ENCODE peak calls at places on chromosomes 7 and 10, in seven cellular contexts. One of them, this sample, is unnamed.

GRCh38 chr7:133510326-133511055 is 257.6 kb downstream of the EXOC4 start:
- DNase-seq in NT2/D1: no peak
- DNase-seq in trophoblast cell: no peak
- DNase-seq in right lobe of liver: no peak
- DNase-seq in pancreas: no peak
- DNase-seq in CD4-positive, alpha-beta memory T cell: no peak
- DNase-seq in prostate gland: no peak
- DNase-seq in this sample: no peak

GRCh38 chr7:24826662-24827020 is 69.4 kb upstream of the GSDME start:
- DNase-seq in NT2/D1: no peak
- DNase-seq in trophoblast cell: no peak
- DNase-seq in right lobe of liver: no peak
- DNase-seq in prostate gland: no peak
- DNase-seq in CD4-positive, alpha-beta memory T cell: peak; percentile 38
- DNase-seq in pancreas: no peak
- DNase-seq in this sample: peak; percentile 52

GRCh38 chr7:152752513-152752912 is 7.0 kb upstream of the ACTR3B start:
- DNase-seq in CD4-positive, alpha-beta memory T cell: no peak
- DNase-seq in prostate gland: no peak
- DNase-seq in trophoblast cell: no peak
- DNase-seq in right lobe of liver: no peak
- DNase-seq in pancreas: no peak
- DNase-seq in NT2/D1: no peak
- DNase-seq in this sample: no peak

GRCh38 chr10:86109421-86109820 is 257.2 kb downstream of the GRID1 start:
- DNase-seq in prostate gland: no peak
- DNase-seq in NT2/D1: no peak
- DNase-seq in trophoblast cell: no peak
- DNase-seq in right lobe of liver: no peak
- DNase-seq in pancreas: no peak
- DNase-seq in CD4-positive, alpha-beta memory T cell: no peak
- DNase-seq in this sample: no peak

GRCh38 chr10:27815261-27815660 is 69.6 kb upstream of the MKX start:
- DNase-seq in right lobe of liver: no peak
- DNase-seq in CD4-positive, alpha-beta memory T cell: no peak
- DNase-seq in prostate gland: no peak
- DNase-seq in pancreas: no peak
- DNase-seq in trophoblast cell: peak; percentile 21
- DNase-seq in NT2/D1: peak; percentile 5
- DNase-seq in this sample: no peak

GRCh38 chr7:22657479-22657878 is 69.5 kb upstream of the IL6 start:
- DNase-seq in NT2/D1: no peak
- DNase-seq in trophoblast cell: no peak
- DNase-seq in right lobe of liver: no peak
- DNase-seq in prostate gland: no peak
- DNase-seq in pancreas: no peak
- DNase-seq in CD4-positive, alpha-beta memory T cell: no peak
- DNase-seq in this sample: no peak

GRCh38 chr7:127833641-127834040 is 181.6 kb downstream of the SND1 start:
- DNase-seq in right lobe of liver: no peak
- DNase-seq in pancreas: no peak
- DNase-seq in trophoblast cell: no peak
- DNase-seq in CD4-positive, alpha-beta memory T cell: no peak
- DNase-seq in prostate gland: no peak
- DNase-seq in NT2/D1: no peak
- DNase-seq in this sample: no peak

GRCh38 chr10:103534621-103535498 is 41.4 kb downstream of the NEURL1 start:
- DNase-seq in prostate gland: no peak
- DNase-seq in NT2/D1: no peak
- DNase-seq in trophoblast cell: no peak
- DNase-seq in right lobe of liver: no peak
- DNase-seq in CD4-positive, alpha-beta memory T cell: no peak
- DNase-seq in pancreas: no peak
- DNase-seq in this sample: no peak

GRCh38 chr10:104329754-104330153 is 8.5 kb downstream of the ITPRIP start:
- DNase-seq in trophoblast cell: no peak
- DNase-seq in prostate gland: no peak
- DNase-seq in NT2/D1: no peak
- DNase-seq in pancreas: no peak
- DNase-seq in right lobe of liver: no peak
- DNase-seq in CD4-positive, alpha-beta memory T cell: no peak
- DNase-seq in this sample: no peak

GRCh38 chr7:11193131-11193867 is 219.6 kb downstream of the PHF14 start:
- DNase-seq in NT2/D1: peak; percentile 74
- DNase-seq in CD4-positive, alpha-beta memory T cell: no peak
- DNase-seq in pancreas: peak; percentile 9
- DNase-seq in right lobe of liver: peak; percentile 63
- DNase-seq in trophoblast cell: no peak
- DNase-seq in prostate gland: peak; percentile 27
- DNase-seq in this sample: no peak

GRCh38 chr7:126803060-126803665 is 449.6 kb downstream of the GRM8 start:
- DNase-seq in NT2/D1: peak; percentile 81
- DNase-seq in CD4-positive, alpha-beta memory T cell: peak; percentile 20
- DNase-seq in prostate gland: peak; percentile 50
- DNase-seq in trophoblast cell: peak; percentile 68
- DNase-seq in pancreas: peak; percentile 35
- DNase-seq in right lobe of liver: no peak
- DNase-seq in this sample: peak; percentile 1

GRCh38 chr10:69045441-69046300 is 42.2 kb upstream of the SRGN start:
- DNase-seq in trophoblast cell: no peak
- DNase-seq in NT2/D1: no peak
- DNase-seq in CD4-positive, alpha-beta memory T cell: peak; percentile 54
- DNase-seq in prostate gland: no peak
- DNase-seq in right lobe of liver: no peak
- DNase-seq in pancreas: no peak
- DNase-seq in this sample: no peak

GRCh38 chr7:105673367-105674188 is 92.3 kb upstream of the EFCAB10 start:
- DNase-seq in pancreas: peak; percentile 71
- DNase-seq in trophoblast cell: no peak
- DNase-seq in NT2/D1: no peak
- DNase-seq in prostate gland: peak; percentile 79
- DNase-seq in CD4-positive, alpha-beta memory T cell: no peak
- DNase-seq in right lobe of liver: peak; percentile 89
- DNase-seq in this sample: no peak

GRCh38 chr10:33233191-33233590 is 101.3 kb downstream of the NRP1 start:
- DNase-seq in trophoblast cell: no peak
- DNase-seq in NT2/D1: no peak
- DNase-seq in pancreas: no peak
- DNase-seq in CD4-positive, alpha-beta memory T cell: no peak
- DNase-seq in right lobe of liver: no peak
- DNase-seq in prostate gland: no peak
- DNase-seq in this sample: no peak

GRCh38 chr10:133238066-133238804 is 580 bp downstream of the VENTX start:
- DNase-seq in CD4-positive, alpha-beta memory T cell: no peak
- DNase-seq in pancreas: no peak
- DNase-seq in NT2/D1: no peak
- DNase-seq in right lobe of liver: no peak
- DNase-seq in trophoblast cell: no peak
- DNase-seq in prostate gland: no peak
- DNase-seq in this sample: no peak

GRCh38 chr7:48255046-48255445 is 83.8 kb downstream of the ABCA13 start:
- DNase-seq in CD4-positive, alpha-beta memory T cell: no peak
- DNase-seq in pancreas: no peak
- DNase-seq in trophoblast cell: no peak
- DNase-seq in NT2/D1: no peak
- DNase-seq in right lobe of liver: no peak
- DNase-seq in prostate gland: no peak
- DNase-seq in this sample: no peak

GRCh38 chr10:100805543-100806355 is 60.4 kb downstream of the PAX2 start:
- DNase-seq in right lobe of liver: no peak
- DNase-seq in pancreas: no peak
- DNase-seq in prostate gland: no peak
- DNase-seq in trophoblast cell: no peak
- DNase-seq in NT2/D1: no peak
- DNase-seq in CD4-positive, alpha-beta memory T cell: no peak
- DNase-seq in this sample: no peak
- H3K27me3 ChIP-seq in right lobe of liver: no peaks in the 10 kb centered on the region
- H3K27me3 ChIP-seq in pancreas: no peaks in the 10 kb centered on the region
- H3K27me3 ChIP-seq in prostate gland: peaks cover 8% of the 10 kb centered on the region
- H3K27me3 ChIP-seq in trophoblast cell: no peaks in the 10 kb centered on the region
- H3K27me3 ChIP-seq in NT2/D1: peaks cover 6% of the 10 kb centered on the region
- H3K27me3 ChIP-seq in CD4-positive, alpha-beta memory T cell: peaks cover 5% of the 10 kb centered on the region
- H3K27me3 ChIP-seq in this sample: no peaks in the 10 kb centered on the region

GRCh38 chr7:1483536-1484505 is 20.4 kb downstream of the INTS1 start:
- DNase-seq in CD4-positive, alpha-beta memory T cell: no peak
- DNase-seq in pancreas: no peak
- DNase-seq in trophoblast cell: no peak
- DNase-seq in prostate gland: no peak
- DNase-seq in NT2/D1: no peak
- DNase-seq in right lobe of liver: no peak
- DNase-seq in this sample: no peak

GRCh38 chr7:1485156-1485555 is 19.0 kb downstream of the INTS1 start:
- DNase-seq in CD4-positive, alpha-beta memory T cell: no peak
- DNase-seq in prostate gland: no peak
- DNase-seq in NT2/D1: no peak
- DNase-seq in trophoblast cell: no peak
- DNase-seq in pancreas: no peak
- DNase-seq in right lobe of liver: no peak
- DNase-seq in this sample: no peak

GRCh38 chr7:1486571-1486970 is 17.6 kb downstream of the INTS1 start:
- DNase-seq in trophoblast cell: no peak
- DNase-seq in pancreas: no peak
- DNase-seq in NT2/D1: no peak
- DNase-seq in prostate gland: no peak
- DNase-seq in right lobe of liver: no peak
- DNase-seq in CD4-positive, alpha-beta memory T cell: no peak
- DNase-seq in this sample: no peak

GRCh38 chr7:1483079-1483478 is 21.1 kb downstream of the INTS1 start:
- DNase-seq in CD4-positive, alpha-beta memory T cell: no peak
- DNase-seq in right lobe of liver: no peak
- DNase-seq in NT2/D1: no peak
- DNase-seq in prostate gland: no peak
- DNase-seq in pancreas: no peak
- DNase-seq in trophoblast cell: no peak
- DNase-seq in this sample: no peak

DNA sequence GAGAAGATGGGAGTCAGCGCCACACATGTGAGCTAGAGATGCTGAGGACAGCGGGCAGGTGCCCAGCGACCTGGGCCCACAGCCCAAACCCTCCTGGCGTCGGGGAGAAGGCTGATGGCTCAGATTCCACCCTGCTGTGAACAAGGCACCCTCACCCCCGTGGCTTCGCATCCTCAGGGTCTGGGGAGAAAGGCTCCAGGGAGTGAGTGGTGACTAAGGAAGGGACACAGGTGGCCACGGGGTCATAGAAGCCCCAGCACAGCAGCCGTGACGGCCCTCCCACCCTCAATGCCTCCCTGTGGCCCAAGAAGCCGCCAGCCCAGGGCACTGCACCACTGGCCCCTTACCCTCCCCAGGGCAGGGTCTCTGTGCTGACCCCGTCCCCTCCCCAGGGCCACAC is 19.6 kb downstream of the INTS1 start:
- DNase-seq in pancreas: no peak
- DNase-seq in CD4-positive, alpha-beta memory T cell: no peak
- DNase-seq in right lobe of liver: no peak
- DNase-seq in trophoblast cell: no peak
- DNase-seq in NT2/D1: no peak
- DNase-seq in prostate gland: no peak
- DNase-seq in this sample: no peak
- H3K4me3 ChIP-seq in pancreas: no peak overlapping the region
- H3K4me3 ChIP-seq in CD4-positive, alpha-beta memory T cell: no peak overlapping the region
- H3K4me3 ChIP-seq in right lobe of liver: no peak overlapping the region
- H3K4me3 ChIP-seq in trophoblast cell: no peak overlapping the region
- H3K4me3 ChIP-seq in NT2/D1: no peak overlapping the region
- H3K4me3 ChIP-seq in prostate gland: no peak overlapping the region
- H3K4me3 ChIP-seq in this sample: no peak overlapping the region

DNA sequence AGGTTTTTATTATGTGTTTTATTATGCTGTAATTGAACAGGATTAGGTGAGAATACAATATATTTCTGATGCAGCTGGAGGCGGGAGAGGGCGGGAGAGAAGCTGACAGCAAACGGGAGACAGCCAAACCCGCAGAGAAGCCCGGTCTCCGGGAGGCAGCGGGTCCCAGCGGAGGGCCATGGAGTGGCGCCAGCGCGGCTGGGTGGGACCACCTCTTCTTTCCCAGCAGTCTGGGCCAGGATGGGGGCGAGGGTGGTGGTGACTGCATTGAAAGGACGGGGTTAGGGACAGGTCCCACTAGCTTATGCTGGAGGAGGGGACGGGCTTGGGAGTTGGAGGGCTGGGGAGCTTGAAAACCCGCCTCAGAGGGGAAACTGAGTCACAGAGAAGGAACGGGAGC is 14.5 kb upstream of the KAZALD1 start:
- DNase-seq in CD4-positive, alpha-beta memory T cell: no peak
- DNase-seq in right lobe of liver: no peak
- DNase-seq in trophoblast cell: no peak
- DNase-seq in NT2/D1: no peak
- DNase-seq in prostate gland: no peak
- DNase-seq in pancreas: no peak
- DNase-seq in this sample: no peak
- H3K27me3 ChIP-seq in CD4-positive, alpha-beta memory T cell: peaks cover 33% of the 10 kb centered on the region
- H3K27me3 ChIP-seq in right lobe of liver: no peaks in the 10 kb centered on the region
- H3K27me3 ChIP-seq in trophoblast cell: peaks cover 43% of the 10 kb centered on the region
- H3K27me3 ChIP-seq in NT2/D1: peaks cover 5% of the 10 kb centered on the region
- H3K27me3 ChIP-seq in prostate gland: no peaks in the 10 kb centered on the region
- H3K27me3 ChIP-seq in pancreas: no peaks in the 10 kb centered on the region
- H3K27me3 ChIP-seq in this sample: peaks cover 17% of the 10 kb centered on the region

GRCh38 chr10:70201105-70201504 is 30.8 kb upstream of the SAR1A start:
- DNase-seq in prostate gland: no peak
- DNase-seq in CD4-positive, alpha-beta memory T cell: no peak
- DNase-seq in trophoblast cell: no peak
- DNase-seq in pancreas: no peak
- DNase-seq in NT2/D1: no peak
- DNase-seq in right lobe of liver: no peak
- DNase-seq in this sample: no peak

GRCh38 chr10:70197235-70197952 is 27.1 kb upstream of the SAR1A start:
- DNase-seq in prostate gland: no peak
- DNase-seq in right lobe of liver: no peak
- DNase-seq in pancreas: no peak
- DNase-seq in NT2/D1: no peak
- DNase-seq in trophoblast cell: no peak
- DNase-seq in CD4-positive, alpha-beta memory T cell: peak; percentile 2
- DNase-seq in this sample: no peak

GRCh38 chr10:70193391-70193844 is 23.1 kb upstream of the SAR1A start:
- DNase-seq in right lobe of liver: no peak
- DNase-seq in prostate gland: no peak
- DNase-seq in trophoblast cell: peak; percentile 57
- DNase-seq in CD4-positive, alpha-beta memory T cell: no peak
- DNase-seq in NT2/D1: no peak
- DNase-seq in pancreas: no peak
- DNase-seq in this sample: no peak

DNA sequence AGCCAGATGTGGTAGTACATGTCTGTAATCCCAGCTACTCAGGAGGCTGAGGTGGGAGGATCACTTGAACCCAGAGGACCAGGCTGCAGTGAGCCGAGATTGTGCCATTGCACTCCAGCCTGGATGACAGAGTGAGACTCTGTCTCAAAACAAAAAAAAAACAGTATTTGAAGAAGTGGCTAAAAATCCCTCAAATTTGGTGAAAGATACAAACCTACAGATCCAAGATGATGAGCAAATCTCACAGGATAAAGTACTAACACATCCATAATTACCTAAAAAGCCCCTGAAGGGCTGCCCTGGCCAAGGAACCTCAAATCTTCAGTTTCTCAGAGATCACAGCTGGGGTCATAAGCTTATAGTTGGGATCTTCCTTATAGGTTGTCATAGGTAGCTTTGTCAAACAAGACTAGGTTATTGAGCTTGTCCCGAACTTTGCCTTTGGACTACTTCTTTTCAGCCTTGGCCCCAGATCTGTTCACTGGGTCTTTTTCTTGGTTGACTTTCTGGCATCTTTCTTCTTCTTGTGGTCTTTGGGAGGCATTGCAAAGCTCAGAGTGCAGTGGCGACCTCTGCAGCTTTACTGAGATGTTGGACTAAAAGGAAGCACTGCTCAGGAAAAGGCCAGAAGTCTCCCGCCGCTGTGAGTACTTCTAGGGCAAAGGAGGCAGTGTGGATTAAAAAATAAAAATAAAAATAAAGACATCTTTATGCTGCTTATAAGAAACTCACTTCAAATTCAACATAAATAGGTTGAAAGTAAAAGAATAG is 28.6 kb upstream of the SAR1A start:
- DNase-seq in NT2/D1: no peak
- DNase-seq in pancreas: no peak
- DNase-seq in right lobe of liver: no peak
- DNase-seq in trophoblast cell: no peak
- DNase-seq in prostate gland: no peak
- DNase-seq in CD4-positive, alpha-beta memory T cell: no peak
- DNase-seq in this sample: no peak
- H3K4me3 ChIP-seq in NT2/D1: no peak overlapping the region
- H3K4me3 ChIP-seq in pancreas: no peak overlapping the region
- H3K4me3 ChIP-seq in right lobe of liver: no peak overlapping the region
- H3K4me3 ChIP-seq in trophoblast cell: no peak overlapping the region
- H3K4me3 ChIP-seq in prostate gland: no peak overlapping the region
- H3K4me3 ChIP-seq in CD4-positive, alpha-beta memory T cell: no peak overlapping the region
- H3K4me3 ChIP-seq in this sample: no peak overlapping the region

This sample was measured in CD4-positive, CD25-positive, alpha-beta regulatory T cell.